ENCODE peak calls at places on chromosomes 13 and 19, in ten cellular contexts. L is NCI-H774; T is T-helper 2 cell; P is esophagus squamous epithelium; E is stimulated activated CD4-positive, alpha-beta T cell treated with anti-CD3 and anti-CD28 coated beads, Interleukin-4, amount 100 ng/mL, for 1 hour; F is T-helper 17 cell; K is HEK293T; W is COLO829; Q is DMS153; Y is activated naive CD8-positive, alpha-beta T cell treated with anti-CD3 and anti-CD28 coated beads, Interleukin-2, amount 10 ng/mL, durations not matched to agents 7 days and 5 days. D is an unnamed sample.

GRCh38 chr19:41352279-41352608 is 1.5 kb downstream of the TGFB1 start:
- DNase-seq in L (no peak), T (no peak), P (no peak), E (no peak), F (no peak), K (no peak), W (no peak), Q (no peak), Y (no peak), D (no peak)

GRCh38 chr13:44386932-44387556 is 13.4 kb downstream of the SERP2 start:
- DNase-seq in L (no peak), T (no peak), P (no peak), E (no peak), F (no peak), K (no peak), W (no peak), Q (no peak), Y (no peak), D (no peak)

GRCh38 chr19:47719047-47719885 is 6.0 kb downstream of the EHD2 start:
- DNase-seq in L (no peak), T (no peak), P (no peak), E (no peak), F (no peak), K (no peak), W (peak; percentile 26), Q (no peak), Y (no peak), D (peak; percentile 98)

GRCh38 chr19:51727349-51727880 is 3.6 kb upstream of the HAS1 start:
- DNase-seq in L (no peak), T (no peak), P (no peak), E (no peak), F (no peak), K (no peak), W (no peak), Q (no peak), Y (no peak), D (no peak)

GRCh38 chr13:96551540-96551939 is 442.7 kb downstream of the OXGR1 start:
- DNase-seq in L (no peak), T (no peak), P (no peak), E (no peak), F (no peak), K (no peak), W (no peak), Q (peak; percentile 59), Y (no peak), D (no peak)

GRCh38 chr13:73937420-73937819 is 196.8 kb downstream of the KLF12 start:
- DNase-seq in L (no peak), T (no peak), P (no peak), E (no peak), F (no peak), K (no peak), W (no peak), Q (no peak), Y (no peak), D (no peak)

GRCh38 chr19:4064551-4065260 is 2.0 kb downstream of the ZBTB7A start:
- DNase-seq in L (no peak), T (no peak), P (no peak), E (peak; percentile 49), F (peak; percentile 46), K (no peak), W (no peak), Q (no peak), Y (peak; percentile 66), D (peak; percentile 52)

GRCh38 chr19:19489804-19490204 is 25.5 kb downstream of the TSSK6 start:
- DNase-seq in L (no peak), T (no peak), P (no peak), E (no peak), F (no peak), K (no peak), W (no peak), Q (no peak), Y (no peak), D (no peak)

GRCh38 chr19:13718733-13719132 is 45.6 kb upstream of the MRI1 start:
- DNase-seq in L (peak; percentile 73), T (no peak), P (no peak), E (no peak), F (no peak), K (no peak), W (peak; percentile 81), Q (peak; percentile 95), Y (no peak), D (no peak)

GRCh38 chr13:46523972-46524737 is 28.8 kb upstream of the LRCH1 start:
- DNase-seq in L (no peak), T (no peak), P (no peak), E (no peak), F (no peak), K (no peak), W (no peak), Q (no peak), Y (no peak), D (no peak)

GRCh38 chr13:19604306-19604705 is 29.2 kb upstream of the MPHOSPH8 start:
- DNase-seq in L (no peak), T (no peak), P (no peak), E (no peak), F (no peak), K (no peak), W (no peak), Q (no peak), Y (no peak), D (no peak)

GRCh38 chr13:50969691-50970090 is 60.1 kb downstream of the RNASEH2B start:
- DNase-seq in L (no peak), T (no peak), P (no peak), E (no peak), F (no peak), K (no peak), W (no peak), Q (no peak), Y (no peak), D (no peak)

GRCh38 chr19:43318203-43318602 is 35.3 kb upstream of the CD177 start:
- DNase-seq in L (no peak), T (no peak), P (no peak), E (no peak), F (no peak), K (no peak), W (no peak), Q (no peak), Y (no peak), D (no peak)

GRCh38 chr13:97573011-97573410 is 139.0 kb downstream of the RAP2A start:
- DNase-seq in L (no peak), T (no peak), P (no peak), E (no peak), F (no peak), K (no peak), W (no peak), Q (no peak), Y (no peak), D (no peak)

GRCh38 chr13:27667946-27668345 is 46.3 kb downstream of the POLR1D start:
- DNase-seq in L (no peak), T (no peak), P (no peak), E (no peak), F (no peak), K (no peak), W (no peak), Q (no peak), Y (no peak), D (no peak)

GRCh38 chr19:29275266-29275665 is 62.3 kb upstream of the UQCRFS1 start:
- DNase-seq in L (no peak), T (no peak), P (no peak), E (no peak), F (no peak), K (no peak), W (no peak), Q (no peak), Y (no peak), D (peak; percentile 26)

GRCh38 chr19:49469828-49470614 is 4.0 kb upstream of the FLT3LG start:
- DNase-seq in L (no peak), T (peak; percentile 44), P (no peak), E (peak; percentile 65), F (peak; percentile 58), K (no peak), W (no peak), Q (no peak), Y (peak; percentile 92), D (no peak)

GRCh38 chr13:67736646-67737420 is 506.7 kb upstream of the PCDH9 start:
- DNase-seq in L (no peak), T (no peak), P (no peak), E (no peak), F (no peak), K (peak; percentile 78), W (peak; percentile 49), Q (peak; percentile 24), Y (no peak), D (no peak)

GRCh38 chr19:11420894-11421606 is 1.9 kb upstream of the RGL3 start:
- DNase-seq in L (peak; percentile 5), T (no peak), P (no peak), E (no peak), F (no peak), K (no peak), W (no peak), Q (peak; percentile 20), Y (no peak), D (peak; percentile 64)

GRCh38 chr13:43472980-43473379 is 313.8 kb downstream of the ENOX1 start:
- DNase-seq in L (no peak), T (no peak), P (no peak), E (no peak), F (no peak), K (no peak), W (peak; percentile 5), Q (no peak), Y (no peak), D (no peak)

GRCh38 chr13:20924758-20925394 is 22.3 kb upstream of the XPO4 start:
- DNase-seq in L (peak; percentile 42), T (peak; percentile 27), P (peak; percentile 9), E (peak; percentile 69), F (peak; percentile 44), K (peak; percentile 47), W (peak; percentile 53), Q (peak; percentile 11), Y (peak; percentile 56), D (no peak)